ENCODE peak calls at places on chromosomes 16 and 17, in nine cellular contexts. C, Z, M, G, D, J, Q, S and A are unnamed samples.
A peak's percentile ranks its signal among the peaks of the same experiment; 100 is the strongest.

GRCh38 chr17:65519471-65519870 is 42.0 kb downstream of the AXIN2 start:
- DNase-seq in C (no peak), Z (no peak), M (peak; percentile 48), G (no peak), D (no peak), J (no peak), Q (no peak), S (no peak), A (no peak)

GRCh38 chr17:74513987-74514631 is 17.2 kb downstream of the CD300LB start:
- DNase-seq in C (peak; percentile 60), Z (no peak), M (peak; percentile 17), G (no peak), D (no peak), J (peak; percentile 25), Q (peak; percentile 69), S (no peak), A (no peak)

GRCh38 chr16:62548095-62548494 is 511.9 kb upstream of the CDH8 start:
- DNase-seq in C (no peak), Z (no peak), M (no peak), G (no peak), D (no peak), J (no peak), Q (no peak), S (no peak), A (no peak)

GRCh38 chr17:57926723-57927047 is 28.5 kb downstream of the CUEDC1 start:
- DNase-seq in C (no peak), Z (no peak), M (no peak), G (no peak), D (no peak), J (no peak), Q (no peak), S (no peak), A (no peak)

GRCh38 chr17:69967910-69968411 is 107.1 kb upstream of the KCNJ16 start:
- DNase-seq in C (peak; percentile 63), Z (no peak), M (peak; percentile 100), G (peak; percentile 31), D (no peak), J (no peak), Q (no peak), S (no peak), A (no peak)

GRCh38 chr17:50212121-50212843 is 10.9 kb upstream of the COL1A1 start:
- DNase-seq in C (peak; percentile 78), Z (no peak), M (peak; percentile 92), G (no peak), D (no peak), J (no peak), Q (no peak), S (no peak), A (no peak)

GRCh38 chr17:76585649-76586593 is at the start of gene ST6GALNAC2:
- DNase-seq in C (peak; percentile 42), Z (no peak), M (peak; percentile 29), G (no peak), D (no peak), J (peak; percentile 84), Q (no peak), S (peak; percentile 63), A (peak; percentile 61)

GRCh38 chr16:11196286-11196828 is 59.6 kb downstream of the SOCS1 start:
- DNase-seq in C (no peak), Z (no peak), M (no peak), G (no peak), D (no peak), J (no peak), Q (no peak), S (no peak), A (no peak)

GRCh38 chr16:80369559-80369958 is 171.2 kb upstream of the DYNLRB2 start:
- DNase-seq in C (peak; percentile 45), Z (no peak), M (peak; percentile 66), G (peak; percentile 12), D (no peak), J (peak; percentile 55), Q (no peak), S (no peak), A (no peak)

GRCh38 chr17:2082003-2082862 is 27.3 kb downstream of the HIC1 start:
- DNase-seq in C (no peak), Z (no peak), M (peak; percentile 60), G (no peak), D (no peak), J (no peak), Q (no peak), S (no peak), A (no peak)

GRCh38 chr17:39576187-39576586 is 31.5 kb downstream of the NEUROD2 start:
- DNase-seq in C (no peak), Z (no peak), M (peak; percentile 6), G (no peak), D (no peak), J (no peak), Q (no peak), S (no peak), A (no peak)

GRCh38 chr17:1067282-1067956 is 70.5 kb downstream of the TIMM22 start:
- DNase-seq in C (no peak), Z (no peak), M (no peak), G (no peak), D (no peak), J (peak; percentile 54), Q (no peak), S (no peak), A (no peak)

GRCh38 chr17:79836952-79837887 is 2.0 kb downstream of the CBX4 start:
- DNase-seq in C (peak; percentile 86), Z (peak; percentile 86), M (peak; percentile 65), G (no peak), D (peak; percentile 82), J (peak; percentile 96), Q (peak; percentile 93), S (peak; percentile 86), A (peak; percentile 81)

GRCh38 chr17:29625037-29625750 is 2.5 kb upstream of the CORO6 start:
- DNase-seq in C (no peak), Z (no peak), M (peak; percentile 70), G (no peak), D (no peak), J (no peak), Q (no peak), S (no peak), A (no peak)
- TF ChIP-seq CTCF in C (no peak), Z (no peak), M (peak; percentile 14), G (no peak), D (no peak), J (no peak), Q (no peak), S (no peak), A (no peak)

DNA sequence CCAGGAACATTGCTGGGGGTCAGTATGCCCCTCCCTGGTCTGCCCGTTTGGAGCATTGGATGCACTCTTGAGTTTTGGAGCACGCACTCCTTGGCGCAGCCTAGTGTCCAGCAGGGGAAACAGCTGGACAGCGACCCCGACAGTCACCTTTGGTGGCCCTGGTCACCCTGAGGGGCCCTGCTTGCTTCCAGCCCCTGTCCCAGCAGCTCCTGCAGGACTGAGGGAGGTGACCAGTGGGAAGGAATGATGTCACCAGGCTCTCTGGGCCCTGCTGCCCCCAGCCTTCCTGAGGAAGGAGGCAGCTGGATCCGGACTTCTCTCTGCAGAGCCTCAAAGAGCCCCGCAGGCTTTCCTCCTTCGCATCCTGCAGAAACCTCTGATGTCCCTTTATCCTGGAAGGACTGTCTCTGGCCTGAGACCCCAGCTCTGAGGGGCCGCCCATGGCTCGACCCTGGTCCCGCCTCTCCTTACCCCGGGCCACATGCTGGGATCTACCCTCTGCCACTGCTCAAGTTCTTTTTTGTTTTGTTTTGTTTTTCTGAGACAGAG is 11.8 kb downstream of the ZSCAN10 start:
- DNase-seq in C (peak; percentile 22), Z (peak; percentile 31), M (no peak), G (no peak), D (no peak), J (no peak), Q (no peak), S (peak; percentile 42), A (peak; percentile 51)
- TF ChIP-seq CTCF in C (peak; percentile 37), Z (peak; percentile 57), M (no peak), G (peak; percentile 9), D (no peak), J (no peak), Q (peak; percentile 33), S (peak; percentile 43), A (peak; percentile 32)

GRCh38 chr17:45758544-45758943 is 25.6 kb upstream of the CRHR1 start:
- DNase-seq in C (no peak), Z (no peak), M (no peak), G (no peak), D (no peak), J (no peak), Q (no peak), S (no peak), A (no peak)

GRCh38 chr17:45756266-45756989 is 27.7 kb upstream of the CRHR1 start:
- DNase-seq in C (no peak), Z (no peak), M (no peak), G (no peak), D (peak; percentile 34), J (no peak), Q (no peak), S (no peak), A (no peak)

GRCh38 chr17:45761957-45762565 is 22.1 kb upstream of the CRHR1 start:
- DNase-seq in C (no peak), Z (no peak), M (no peak), G (no peak), D (no peak), J (no peak), Q (no peak), S (no peak), A (no peak)

GRCh38 chr17:45757431-45758218 is 26.5 kb upstream of the CRHR1 start:
- DNase-seq in C (no peak), Z (no peak), M (no peak), G (no peak), D (no peak), J (no peak), Q (no peak), S (no peak), A (no peak)

DNA sequence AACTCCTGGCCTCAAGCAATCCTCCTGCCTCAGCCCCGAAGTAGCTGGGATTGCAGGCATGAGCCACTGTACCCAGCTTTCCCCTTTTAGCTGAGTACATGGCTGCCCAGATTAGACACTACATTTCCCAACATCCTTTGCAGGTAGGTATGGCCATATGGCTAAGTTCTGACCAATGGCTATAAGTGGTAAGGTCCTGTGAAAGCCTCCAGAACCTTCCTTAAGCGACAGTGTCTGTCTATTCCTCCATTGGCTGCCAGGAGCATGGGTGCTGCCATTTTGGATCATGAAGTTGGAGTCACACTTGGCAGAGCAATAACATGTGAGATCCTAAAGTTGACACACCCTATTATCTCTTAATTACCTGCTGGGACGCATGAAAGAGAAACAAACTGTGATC is 24.4 kb upstream of the CRHR1 start:
- DNase-seq in C (no peak), Z (peak; percentile 38), M (no peak), G (no peak), D (no peak), J (no peak), Q (no peak), S (no peak), A (no peak)
- TF ChIP-seq CTCF in C (no peak), Z (no peak), M (no peak), G (no peak), D (no peak), J (no peak), Q (no peak), S (no peak), A (no peak)

DNA sequence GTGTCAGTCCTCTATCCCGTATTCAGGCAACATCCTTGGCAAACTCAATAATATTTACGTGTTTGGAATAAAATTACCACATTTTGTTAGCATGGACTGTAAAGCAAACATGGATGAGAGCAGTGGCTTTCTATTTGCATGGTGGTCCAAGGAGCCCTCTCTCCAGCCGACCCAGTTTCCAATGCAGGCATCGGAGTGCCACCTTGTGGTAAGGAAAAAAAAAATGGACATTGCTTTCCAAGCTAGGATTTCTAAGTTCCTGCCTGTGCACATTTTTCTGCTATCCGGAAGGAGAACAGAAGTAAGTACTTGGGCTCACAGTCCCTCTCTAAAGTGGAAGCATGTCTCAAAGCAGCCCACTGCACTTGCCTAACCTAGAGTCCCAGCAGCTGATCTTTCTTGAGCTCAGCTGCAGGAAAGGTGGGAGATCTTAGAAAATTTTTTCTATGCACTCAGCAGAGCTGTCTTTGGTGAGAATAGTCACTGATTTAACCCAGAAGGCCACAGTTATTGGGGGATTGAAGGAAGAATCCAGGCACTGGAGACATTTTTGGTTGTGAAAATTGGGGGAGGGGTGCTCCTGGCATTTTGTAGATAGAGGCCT is 46.0 kb upstream of the ERCC4 start:
- DNase-seq in C (peak; percentile 41), Z (no peak), M (peak; percentile 12), G (no peak), D (no peak), J (no peak), Q (no peak), S (no peak), A (no peak)
- TF ChIP-seq CTCF in C (peak; percentile 53), Z (peak; percentile 33), M (peak; percentile 28), G (peak; percentile 56), D (no peak), J (no peak), Q (no peak), S (peak; percentile 18), A (no peak)